ENCODE peak calls at places on chromosomes 6 and 20, in four cellular contexts. R is epithelial cell of proximal tubule, I is AG04449, N is fibroblast of lung. Z is an unnamed sample.

GRCh38 chr6:135496805-135497411 is 632 bp downstream of the AHI1 start:
- DNase-seq in R (no peak), I (no peak), N (peak; percentile 5), Z (no peak)

GRCh38 chr6:151482290-151482689 is 11.5 kb upstream of the CCDC170 start:
- DNase-seq in R (no peak), I (peak; percentile 34), N (peak; percentile 44), Z (no peak)

GRCh38 chr6:169536446-169537170 is 165.2 kb downstream of the WDR27 start:
- DNase-seq in R (no peak), I (peak; percentile 66), N (peak; percentile 80), Z (peak; percentile 66)

GRCh38 chr6:8180327-8181161 is 78.2 kb upstream of the EEF1E1 start:
- DNase-seq in R (peak; percentile 76), I (peak; percentile 67), N (peak; percentile 60), Z (peak; percentile 70)

GRCh38 chr6:170063431-170063830 is 227.4 kb downstream of the DLL1 start:
- DNase-seq in R (no peak), I (no peak), N (no peak), Z (no peak)

GRCh38 chr6:141561154-141561553 is 571.6 kb upstream of the GJE1 start:
- DNase-seq in R (no peak), I (no peak), N (no peak), Z (no peak)

GRCh38 chr20:31826074-31826473 is 6.9 kb downstream of the MYLK2 start:
- DNase-seq in R (no peak), I (no peak), N (no peak), Z (no peak)

GRCh38 chr6:170273191-170273590 is 17.7 kb downstream of the DLL1 start:
- DNase-seq in R (no peak), I (no peak), N (no peak), Z (no peak)

GRCh38 chr6:163777379-163777686 is 362.8 kb downstream of the QKI start:
- DNase-seq in R (no peak), I (no peak), N (no peak), Z (no peak)

GRCh38 chr6:139754898-139755754 is 380.7 kb upstream of the CITED2 start:
- DNase-seq in R (no peak), I (no peak), N (peak; percentile 59), Z (no peak)

GRCh38 chr6:101116337-101116736 is 235.2 kb upstream of the ASCC3 start:
- DNase-seq in R (no peak), I (no peak), N (no peak), Z (no peak)

GRCh38 chr20:52812231-52812847 is 159.8 kb upstream of the TSHZ2 start:
- DNase-seq in R (no peak), I (no peak), N (no peak), Z (no peak)

GRCh38 chr6:169190144-169190584 is 63.5 kb downstream of the THBS2 start:
- DNase-seq in R (no peak), I (peak; percentile 90), N (peak; percentile 94), Z (peak; percentile 82)

GRCh38 chr6:118350881-118351430 is 197.1 kb upstream of the PLN start:
- DNase-seq in R (no peak), I (peak; percentile 4), N (peak; percentile 65), Z (no peak)

GRCh38 chr6:14040042-14040441 is 77.5 kb upstream of the CD83 start:
- DNase-seq in R (no peak), I (no peak), N (no peak), Z (no peak)

GRCh38 chr6:489762-490161 is 98.2 kb downstream of the IRF4 start:
- DNase-seq in R (no peak), I (no peak), N (no peak), Z (no peak)

GRCh38 chr20:37564388-37565133 is 36.9 kb upstream of the BLCAP start:
- DNase-seq in R (no peak), I (no peak), N (peak; percentile 9), Z (no peak)

GRCh38 chr6:37668251-37668650 is 29.4 kb downstream of the MDGA1 start:
- DNase-seq in R (no peak), I (no peak), N (no peak), Z (no peak)

GRCh38 chr20:52190437-52191131 is 995 bp downstream of the ZFP64 start:
- DNase-seq in R (no peak), I (no peak), N (peak; percentile 17), Z (no peak)

GRCh38 chr6:129890701-129891100 is 29.6 kb upstream of the TMEM244 start:
- DNase-seq in R (no peak), I (no peak), N (no peak), Z (no peak)

GRCh38 chr6:139391709-139392108 is 17.3 kb upstream of the CITED2 start:
- DNase-seq in R (no peak), I (no peak), N (no peak), Z (no peak)

GRCh38 chr6:7041511-7042026 is 66.2 kb upstream of the RREB1 start:
- DNase-seq in R (no peak), I (no peak), N (no peak), Z (no peak)

GRCh38 chr6:23036401-23036983 is 467.1 kb downstream of the HDGFL1 start:
- DNase-seq in R (no peak), I (no peak), N (no peak), Z (no peak)

GRCh38 chr6:143806282-143807102 is 36.6 kb upstream of the LTV1 start:
- DNase-seq in R (no peak), I (no peak), N (peak; percentile 67), Z (peak; percentile 18)

GRCh38 chr20:43744121-43744520 is 17.3 kb upstream of the GTSF1L start:
- DNase-seq in R (no peak), I (no peak), N (no peak), Z (no peak)

GRCh38 chr20:33211817-33212424 is 5.2 kb upstream of the BPIFA3 start:
- DNase-seq in R (peak; percentile 15), I (no peak), N (peak; percentile 25), Z (peak; percentile 6)

GRCh38 chr6:127366281-127367022 is 23.0 kb upstream of the ECHDC1 start:
- DNase-seq in R (peak; percentile 97), I (peak; percentile 94), N (peak; percentile 92), Z (peak; percentile 71)

GRCh38 chr20:53255102-53255710 is 283.0 kb downstream of the TSHZ2 start:
- DNase-seq in R (no peak), I (no peak), N (no peak), Z (no peak)

GRCh38 chr20:5078399-5078958 is 41.3 kb downstream of the PCNA start:
- DNase-seq in R (no peak), I (no peak), N (peak; percentile 73), Z (no peak)

GRCh38 chr6:36382976-36383375 is 4.5 kb downstream of the ETV7 start:
- DNase-seq in R (no peak), I (no peak), N (no peak), Z (no peak)

GRCh38 chr6:88914180-88914579 is 49.2 kb downstream of the RNGTT start:
- DNase-seq in R (no peak), I (no peak), N (peak; percentile 11), Z (no peak)

GRCh38 chr6:169959129-169960002 is 207.9 kb downstream of the ERMARD start:
- DNase-seq in R (no peak), I (no peak), N (no peak), Z (no peak)

GRCh38 chr20:33875534-33876026 is 64.4 kb downstream of the CHMP4B start:
- DNase-seq in R (no peak), I (no peak), N (no peak), Z (no peak)

DNA sequence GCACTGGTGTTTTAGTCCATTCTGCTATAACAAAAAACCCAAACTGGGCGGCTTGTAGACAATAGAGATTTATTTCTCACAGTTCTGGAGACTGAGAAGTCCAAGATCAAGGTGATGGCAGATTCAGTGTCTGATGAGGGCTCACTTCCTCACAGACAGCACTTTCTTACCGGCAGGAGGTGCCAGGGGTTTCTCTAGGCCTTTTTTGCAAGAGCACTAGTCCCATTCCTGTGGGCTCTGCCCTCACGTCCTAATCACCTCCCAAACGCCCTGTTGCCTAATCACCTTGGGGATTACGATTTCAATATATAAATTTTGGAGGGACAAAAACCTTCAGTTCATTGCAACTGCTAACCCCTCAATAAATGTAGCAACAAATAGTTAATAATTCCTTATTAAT is 140.0 kb upstream of the SGK1 start:
- DNase-seq in R (no peak), I (no peak), N (no peak), Z (no peak)
- TF ChIP-seq CTCF in R (peak; percentile 10), I (no peak), N (no peak), Z (no peak)

GRCh38 chr6:73585566-73586415 is 65.0 kb upstream of the EEF1A1 start:
- DNase-seq in R (peak; percentile 54), I (no peak), N (peak; percentile 83), Z (no peak)

GRCh38 chr6:73580247-73581149 is 59.7 kb upstream of the EEF1A1 start:
- DNase-seq in R (peak; percentile 97), I (peak; percentile 92), N (peak; percentile 99), Z (peak; percentile 97)

GRCh38 chr6:73581293-73581692 is 60.5 kb upstream of the EEF1A1 start:
- DNase-seq in R (no peak), I (no peak), N (no peak), Z (no peak)

GRCh38 chr6:73586416-73586974 is 65.7 kb upstream of the EEF1A1 start:
- DNase-seq in R (peak; percentile 15), I (no peak), N (peak; percentile 63), Z (no peak)
- H3K4me3 ChIP-seq in R (peak overlapping the region; percentile 37), I (no peak overlapping the region), N (peak overlapping the region; percentile 64), Z (peak overlapping the region; percentile 3)

GRCh38 chr6:28429781-28430180 is 13.5 kb downstream of the ZSCAN23 start:
- DNase-seq in R (no peak), I (no peak), N (no peak), Z (no peak)

GRCh38 chr6:28436404-28436803 is 6.9 kb downstream of the ZSCAN23 start:
- DNase-seq in R (no peak), I (no peak), N (no peak), Z (no peak)

DNA sequence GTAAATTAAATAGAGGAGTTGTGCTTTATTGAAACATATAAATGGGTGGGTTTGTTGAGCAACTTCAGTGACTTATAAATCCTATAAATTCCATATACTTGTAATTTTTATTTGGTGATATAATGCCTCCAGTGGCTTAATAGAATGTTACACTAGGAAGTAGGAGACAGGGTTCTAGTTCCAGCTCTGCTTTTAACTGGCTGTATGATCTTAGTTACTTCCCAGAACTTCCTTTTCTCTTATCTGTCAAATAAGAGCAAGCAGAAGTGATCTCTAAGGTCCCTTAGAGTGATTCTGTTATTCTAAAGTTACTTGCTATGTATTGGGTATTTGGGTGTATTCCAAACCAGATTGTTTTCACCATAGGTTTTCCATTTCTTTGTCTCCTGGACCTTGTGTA is 10.2 kb downstream of the ZSCAN23 start:
- DNase-seq in R (no peak), I (no peak), N (no peak), Z (no peak)
- TF ChIP-seq CTCF in R (peak; percentile 7), I (no peak), N (no peak), Z (no peak)

DNA sequence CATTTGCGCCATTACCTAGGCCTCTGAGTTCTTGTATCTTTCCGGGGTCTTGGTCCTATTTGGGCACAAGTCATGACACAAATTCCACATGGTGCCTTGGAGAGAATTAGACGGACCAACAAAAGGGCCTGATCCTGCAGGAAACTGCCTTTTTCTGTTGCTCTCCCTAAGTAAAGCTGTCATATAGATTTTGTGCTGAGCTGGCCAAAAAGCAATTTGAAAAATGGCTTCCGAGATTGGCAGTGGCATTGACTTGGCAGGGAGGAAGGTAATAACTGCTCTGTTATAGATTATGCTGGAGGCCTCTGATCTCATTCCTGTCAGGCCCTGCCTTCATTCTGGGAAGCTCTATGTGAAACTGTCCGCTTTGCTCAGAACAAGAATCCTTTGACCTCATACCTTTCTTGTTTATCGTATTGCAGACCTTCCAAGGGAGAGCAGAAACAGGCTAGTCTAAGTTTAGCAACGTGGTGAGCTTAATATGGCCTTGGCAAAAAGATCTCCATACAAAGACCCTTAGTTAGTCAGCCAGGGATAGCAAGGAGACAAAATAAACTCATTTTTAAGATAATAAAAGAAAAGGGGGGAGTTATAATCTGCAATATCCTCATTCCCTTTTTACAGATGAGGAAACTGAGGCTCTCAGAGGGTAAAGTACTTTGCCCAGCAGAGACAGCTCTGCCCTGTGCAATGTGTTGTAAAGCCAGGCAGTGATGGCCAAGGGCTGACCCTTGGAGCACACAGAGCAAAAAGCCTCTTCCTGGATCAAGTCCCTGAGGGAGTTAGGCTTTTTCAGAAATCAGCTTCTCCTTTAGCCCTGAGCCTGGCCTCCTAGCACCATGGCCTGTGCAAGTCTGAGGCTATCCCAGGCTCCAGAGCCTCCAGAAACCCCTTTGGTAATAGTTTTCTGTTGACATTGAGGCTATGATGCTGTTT is 234.6 kb downstream of the PHACTR1 start:
- DNase-seq in R (no peak), I (no peak), N (no peak), Z (no peak)
- H3K4me3 ChIP-seq in R (no peak overlapping the region), I (no peak overlapping the region), N (no peak overlapping the region), Z (no peak overlapping the region)